ENCODE peak calls at places on chromosomes 2 and 18, in eight cellular contexts. T, N, I, O, V, D, R and K are unnamed samples.
A peak's percentile ranks its signal among the peaks of the same experiment; 100 is the strongest.

GRCh38 chr2:232522014-232522854 is 2.0 kb downstream of the PRSS56 start:
- DNase-seq in D (peak; percentile 75), O (peak; percentile 71), N (no peak), R (peak; percentile 61), I (no peak), V (no peak), T (no peak), K (peak; percentile 7)

GRCh38 chr18:46098616-46098933 is 479 bp upstream of the ATP5F1A start:
- DNase-seq in D (no peak), I (no peak), N (no peak), V (no peak), T (no peak), O (no peak), R (no peak), K (peak; percentile 45)

GRCh38 chr18:35121531-35121930 is 80.3 kb downstream of the MAPRE2 start:
- DNase-seq in O (no peak), I (no peak), R (no peak), V (no peak), N (no peak), T (no peak), D (no peak), K (no peak)

GRCh38 chr2:136381722-136382633 is 264.0 kb upstream of the CXCR4 start:
- DNase-seq in R (no peak), I (no peak), V (no peak), T (no peak), D (no peak), O (no peak), N (no peak), K (no peak)

GRCh38 chr18:79679552-79680099 is at the start of gene CTDP1:
- DNase-seq in T (peak; percentile 93), N (peak; percentile 92), I (peak; percentile 78), O (peak; percentile 98), D (peak; percentile 67), R (peak; percentile 81), V (peak; percentile 81), K (peak; percentile 79)

GRCh38 chr2:215912299-215912842 is 101.0 kb downstream of the MREG start:
- DNase-seq in T (no peak), N (no peak), I (no peak), D (no peak), O (no peak), V (no peak), R (no peak), K (no peak)

GRCh38 chr2:25228848-25229674 is 60.7 kb upstream of the POMC start:
- DNase-seq in I (peak; percentile 61), O (peak; percentile 84), V (peak; percentile 59), R (no peak), D (peak; percentile 94), T (peak; percentile 10), N (peak; percentile 33), K (peak; percentile 51)

GRCh38 chr2:230447455-230448451 is 31.8 kb downstream of the SP100 start:
- DNase-seq in I (no peak), D (no peak), T (no peak), R (no peak), O (no peak), N (no peak), V (no peak), K (no peak)

GRCh38 chr2:152537252-152537651 is 180.0 kb downstream of the PRPF40A start:
- DNase-seq in R (no peak), T (no peak), D (no peak), N (no peak), O (no peak), I (no peak), V (no peak), K (no peak)

GRCh38 chr18:59779979-59780378 is 82.8 kb upstream of the CCBE1 start:
- DNase-seq in V (no peak), N (no peak), I (peak; percentile 92), R (no peak), D (peak; percentile 33), T (no peak), O (peak; percentile 5), K (no peak)

GRCh38 chr2:101655941-101656422 is 41.5 kb upstream of the MAP4K4 start:
- DNase-seq in R (no peak), O (peak; percentile 17), D (no peak), N (no peak), I (no peak), V (no peak), T (no peak), K (no peak)

GRCh38 chr2:192499476-192499875 is 304.7 kb upstream of the TMEFF2 start:
- DNase-seq in O (no peak), D (peak; percentile 18), N (no peak), R (no peak), I (no peak), T (no peak), V (no peak), K (no peak)

GRCh38 chr18:55337908-55338521 is 250.0 kb downstream of the TCF4 start:
- DNase-seq in T (peak; percentile 67), N (no peak), R (no peak), V (no peak), D (no peak), I (no peak), O (no peak), K (no peak)

GRCh38 chr2:85584857-85585780 is 888 bp downstream of the VAMP5 start:
- DNase-seq in D (peak; percentile 83), T (no peak), O (peak; percentile 83), V (no peak), R (no peak), N (no peak), I (peak; percentile 89), K (no peak)

GRCh38 chr18:74869904-74870863 is 272.5 kb downstream of the ZNF407 start:
- DNase-seq in N (no peak), T (no peak), O (no peak), V (no peak), I (no peak), R (no peak), D (no peak), K (no peak)

GRCh38 chr2:18500333-18500732 is 60.1 kb downstream of the RDH14 start:
- DNase-seq in D (no peak), N (no peak), R (no peak), I (no peak), O (no peak), T (no peak), V (no peak), K (no peak)

GRCh38 chr2:71995067-71995665 is 152.5 kb downstream of the CYP26B1 start:
- DNase-seq in O (peak; percentile 7), I (peak; percentile 41), D (peak; percentile 44), T (peak; percentile 14), V (peak; percentile 27), R (no peak), N (no peak), K (no peak)

GRCh38 chr2:107760620-107761019 is 66.1 kb upstream of the RGPD4 start:
- DNase-seq in O (no peak), I (no peak), R (no peak), D (no peak), T (no peak), V (no peak), N (no peak), K (no peak)

GRCh38 chr2:215028231-215028630 is 110.2 kb downstream of the ABCA12 start:
- DNase-seq in D (peak; percentile 30), I (no peak), R (no peak), T (no peak), N (no peak), V (no peak), O (no peak), K (no peak)

GRCh38 chr18:32974421-32975165 is 201.8 kb upstream of the KLHL14 start:
- DNase-seq in O (no peak), V (no peak), T (peak; percentile 74), D (no peak), N (no peak), R (no peak), I (no peak), K (no peak)

GRCh38 chr2:72012886-72013574 is 134.6 kb downstream of the CYP26B1 start:
- DNase-seq in I (no peak), T (no peak), R (no peak), N (no peak), O (peak; percentile 40), D (no peak), V (no peak), K (no peak)

GRCh38 chr2:177355874-177356273 is 36.7 kb upstream of the AGPS start:
- DNase-seq in D (no peak), T (no peak), V (no peak), R (no peak), N (no peak), O (no peak), I (no peak), K (no peak)

GRCh38 chr2:118971245-118972122 is 29.5 kb downstream of the MARCO start:
- DNase-seq in T (no peak), R (no peak), I (peak; percentile 96), O (no peak), N (no peak), V (peak; percentile 26), D (no peak), K (no peak)

GRCh38 chr2:54240515-54241219 is 15.4 kb downstream of the TSPYL6 start:
- DNase-seq in V (no peak), T (no peak), D (no peak), N (no peak), I (no peak), R (no peak), O (no peak), K (no peak)

GRCh38 chr2:227163998-227164744 is at the start of the genes COL4A3 and COL4A4:
- DNase-seq in D (no peak), I (no peak), N (no peak), T (no peak), O (peak; percentile 60), R (peak; percentile 33), V (peak; percentile 61), K (no peak)

GRCh38 chr2:55175254-55176093 is 56.6 kb downstream of the CLHC1 start:
- DNase-seq in I (peak; percentile 69), N (peak; percentile 49), T (peak; percentile 7), O (peak; percentile 67), R (no peak), D (peak; percentile 67), V (peak; percentile 37), K (no peak)

GRCh38 chr18:25464211-25464610 is 112.2 kb upstream of the ZNF521 start:
- DNase-seq in V (no peak), D (no peak), R (no peak), T (no peak), O (no peak), N (no peak), I (no peak), K (no peak)

GRCh38 chr2:218368621-218369153 is 12.0 kb downstream of the CATIP start:
- DNase-seq in R (no peak), T (peak; percentile 48), N (no peak), V (no peak), D (no peak), O (no peak), I (no peak), K (no peak)

GRCh38 chr2:136363921-136364320 is 246.0 kb upstream of the CXCR4 start:
- DNase-seq in V (no peak), O (no peak), N (no peak), I (no peak), T (peak; percentile 30), R (no peak), D (no peak), K (no peak)

GRCh38 chr2:237629739-237630138 is 2.4 kb downstream of the LRRFIP1 start:
- DNase-seq in R (no peak), D (no peak), T (no peak), V (no peak), O (no peak), I (no peak), N (no peak), K (no peak)

GRCh38 chr2:715847-716573 is 38.8 kb upstream of the TMEM18 start:
- DNase-seq in N (no peak), D (peak; percentile 49), I (no peak), V (peak; percentile 7), R (no peak), T (no peak), O (no peak), K (no peak)